ENCODE peak calls at places on chromosomes 6 and 20, in four cellular contexts. X is uterus, H is H1, U is H7. V is an unnamed sample.

GRCh38 chr6:149306967-149307366 is 10.5 kb upstream of the TAB2 start:
- DNase-seq in H (no peak), X (no peak), U (no peak), V (peak)

GRCh38 chr20:58708246-58708931 is 15.8 kb downstream of the NPEPL1 start:
- DNase-seq in U (peak), X (peak), H (no peak), V (no peak)

GRCh38 chr6:127117979-127118504 is 429 bp upstream of the RSPO3 start:
- DNase-seq in X (peak), U (peak), H (no peak), V (peak)

GRCh38 chr6:32954983-32955802 is 2.3 kb upstream of the HLA-DMA start:
- DNase-seq in X (no peak), H (no peak), U (peak), V (no peak)

GRCh38 chr6:72182337-72183246 is 296.2 kb downstream of the RIMS1 start:
- DNase-seq in X (no peak), U (peak), H (peak), V (peak)

GRCh38 chr6:117829594-117830319 is 77.3 kb upstream of the SLC35F1 start:
- DNase-seq in U (peak), H (peak), X (no peak), V (peak)

GRCh38 chr6:37507082-37507481 is 7.4 kb upstream of the CCDC167 start:
- DNase-seq in U (peak), H (no peak), X (no peak), V (no peak)

GRCh38 chr20:21396045-21396893 is 1.1 kb downstream of the NKX2-4 start:
- DNase-seq in X (no peak), U (peak), H (no peak), V (no peak)

GRCh38 chr6:151704383-151704782 is 103.1 kb upstream of the ESR1 start:
- DNase-seq in H (no peak), X (no peak), U (no peak), V (no peak)

GRCh38 chr6:884570-884969 is 191.6 kb upstream of the EXOC2 start:
- DNase-seq in H (no peak), X (no peak), U (no peak), V (no peak)

GRCh38 chr20:4158466-4159050 is 143.2 kb upstream of the RNF24 start:
- DNase-seq in X (no peak), U (no peak), H (no peak), V (no peak)

GRCh38 chr6:2843138-2843740 is 1.6 kb upstream of the SERPINB1 start:
- DNase-seq in X (no peak), U (no peak), H (no peak), V (peak)

GRCh38 chr6:109079981-109080380 is 14.7 kb downstream of the SESN1 start:
- DNase-seq in U (no peak), H (no peak), X (peak), V (no peak)

GRCh38 chr20:2817341-2817726 is 1.2 kb downstream of the TMEM239 start:
- DNase-seq in H (no peak), X (no peak), U (peak), V (no peak)

GRCh38 chr6:12232821-12233220 is 57.3 kb upstream of the EDN1 start:
- DNase-seq in H (no peak), X (no peak), U (no peak), V (no peak)
- H3K4me3 ChIP-seq in H (no peak), X (no peak), U (no peak), V (no peak)

GRCh38 chr6:52420668-52421358 is 671 bp downstream of the EFHC1 start:
- DNase-seq in X (no peak), H (no peak), U (no peak), V (peak)

GRCh38 chr6:52426667-52427066 is 6.5 kb downstream of the EFHC1 start:
- DNase-seq in H (no peak), U (no peak), X (no peak), V (no peak)

GRCh38 chr6:52422156-52422555 is 2.0 kb downstream of the EFHC1 start:
- DNase-seq in H (no peak), X (no peak), U (no peak), V (no peak)

GRCh38 chr6:52423971-52424381 is 3.8 kb downstream of the EFHC1 start:
- DNase-seq in X (no peak), U (no peak), H (no peak), V (peak)

GRCh38 chr6:52423448-52423847 is 3.3 kb downstream of the EFHC1 start:
- DNase-seq in H (no peak), X (no peak), U (no peak), V (no peak)
- H3K4me3 ChIP-seq in H (no peak), X (no peak), U (no peak), V (no peak)

DNA sequence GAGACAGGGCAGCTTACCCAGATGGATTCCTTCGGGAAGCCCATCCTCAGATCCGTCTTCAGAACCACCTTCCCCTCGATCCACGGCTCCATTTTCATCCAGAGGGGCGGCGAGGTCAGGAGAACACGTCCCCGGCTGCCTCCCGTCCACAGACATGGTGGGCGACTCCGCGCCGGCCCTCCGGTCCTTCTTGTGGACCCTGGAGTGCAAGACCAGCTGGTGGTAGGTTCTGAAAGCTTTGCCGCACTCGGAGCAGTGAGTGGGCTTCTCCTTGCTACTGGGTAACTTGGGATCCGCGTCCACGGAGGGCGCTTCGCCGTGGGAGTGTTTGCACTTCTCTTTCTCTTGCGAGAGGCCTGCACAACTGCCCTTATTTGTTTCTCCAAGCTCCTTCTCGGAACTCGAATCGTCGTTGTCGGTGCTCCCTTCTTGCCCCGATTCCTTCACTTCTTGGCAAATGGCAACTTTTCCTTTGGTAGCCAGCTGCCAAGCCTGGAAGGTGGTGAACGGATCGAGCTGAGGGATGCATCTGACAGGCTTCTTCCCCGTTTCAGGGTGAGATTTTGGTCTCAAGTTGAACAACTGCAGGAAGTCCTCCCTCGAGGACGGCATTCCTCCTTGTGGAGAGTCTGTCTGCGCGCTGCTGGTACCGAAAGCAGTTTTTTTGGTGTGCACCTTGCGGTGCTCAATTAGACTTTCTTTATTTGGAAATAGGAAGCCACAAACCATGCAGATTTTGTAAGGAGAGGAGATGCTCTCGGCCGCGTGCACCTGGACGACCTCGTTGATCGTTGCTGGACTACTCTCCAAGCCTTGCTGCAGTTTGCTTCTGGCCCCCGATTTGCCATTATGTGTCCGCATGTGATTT is 12.0 kb downstream of the ZNF217 start:
- DNase-seq in X (no peak), H (no peak), U (no peak), V (no peak)
- H3K4me3 ChIP-seq in X (no peak), H (no peak), U (no peak), V (no peak)

DNA sequence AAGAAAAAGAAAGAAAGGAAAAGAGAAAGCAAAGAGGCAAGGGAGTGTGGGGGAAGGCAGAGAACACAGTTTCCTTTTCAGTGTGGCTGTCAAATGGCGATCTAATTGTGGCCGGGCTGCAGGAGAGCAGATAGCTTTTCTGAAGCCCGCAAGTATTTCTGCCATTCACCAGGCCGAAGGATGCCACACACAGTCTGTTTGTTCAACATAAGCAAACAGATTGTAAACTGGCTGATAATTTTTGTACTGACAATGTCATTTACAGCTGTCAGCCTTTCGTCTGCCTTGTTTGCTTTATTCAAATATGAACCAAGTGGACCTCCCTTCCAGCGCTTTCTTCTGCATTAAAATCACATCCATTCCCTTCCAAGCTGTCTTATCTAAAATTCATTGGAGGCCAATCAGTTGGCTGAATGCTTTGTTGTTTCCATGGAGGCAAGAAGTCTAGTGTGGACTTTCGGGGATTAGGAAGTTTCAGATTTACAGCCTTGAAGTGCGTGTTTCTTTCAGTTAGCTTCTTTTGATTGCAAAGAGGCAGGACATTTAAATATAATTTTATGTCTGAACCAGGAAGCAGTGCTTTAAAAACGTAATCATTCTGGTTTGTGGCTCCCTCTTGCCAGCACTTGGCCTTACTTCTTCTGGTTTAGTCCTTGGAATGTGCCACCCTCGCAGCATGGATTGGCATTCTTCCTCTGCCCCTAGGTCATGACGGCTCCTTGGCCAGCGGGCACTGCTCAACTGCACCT is 180.3 kb downstream of the FOXA2 start:
- DNase-seq in U (no peak), X (no peak), H (no peak), V (no peak)
- H3K4me3 ChIP-seq in U (no peak), X (peak), H (peak), V (no peak)

GRCh38 chr20:44886828-44887227 is 1.3 kb downstream of the YWHAB start:
- DNase-seq in X (no peak), U (no peak), H (no peak), V (no peak)
- H3K4me3 ChIP-seq in X (peak), U (peak), H (peak), V (peak)

GRCh38 chr6:155271145-155271544 is 7.3 kb downstream of the CLDN20 start:
- DNase-seq in U (no peak), H (no peak), X (no peak), V (no peak)

GRCh38 chr6:155272353-155273222 is 8.8 kb downstream of the CLDN20 start:
- DNase-seq in X (peak), H (no peak), U (no peak), V (peak)

GRCh38 chr6:155267411-155267810 is 3.6 kb downstream of the CLDN20 start:
- DNase-seq in U (no peak), X (no peak), H (no peak), V (no peak)

GRCh38 chr6:155270566-155271091 is 6.8 kb downstream of the CLDN20 start:
- DNase-seq in U (no peak), X (no peak), H (no peak), V (no peak)

DNA sequence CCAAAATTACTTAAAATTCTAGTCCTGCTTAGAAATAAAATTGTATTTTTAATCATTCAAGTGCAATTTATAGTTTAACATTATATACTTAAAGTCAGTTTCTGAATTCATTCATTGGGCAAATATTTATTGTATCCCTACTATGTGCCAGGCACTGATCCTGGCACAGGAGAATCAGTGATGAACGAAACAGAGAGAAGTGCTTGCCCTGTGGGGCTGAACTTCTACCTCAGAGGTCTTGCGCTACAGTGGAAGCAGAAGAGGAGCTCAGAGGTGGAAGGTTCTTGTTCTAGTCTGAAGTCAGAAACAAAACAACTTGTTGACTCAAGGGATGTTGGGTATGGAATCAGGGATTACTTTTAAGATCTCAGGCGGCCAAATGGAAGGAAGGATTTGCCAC is 6.0 kb downstream of the CLDN20 start:
- DNase-seq in X (no peak), U (no peak), H (no peak), V (no peak)
- H3K4me3 ChIP-seq in X (no peak), U (no peak), H (no peak), V (no peak)

V was measured in foreskin fibroblast.